ENCODE peak calls at places on chromosomes 1 and 21, in seven cellular contexts. T, N, I, E, S, C and M are unnamed samples.

GRCh38 chr21:23792300-23792699 is 1815.0 kb downstream of the MRPL39 start:
- DNase-seq in S (no peak), I (no peak), C (no peak), E (no peak), T (no peak), N (no peak), M (no peak)

GRCh38 chr1:42423621-42424200 is 32.1 kb downstream of the ZMYND12 start:
- DNase-seq in I (no peak), C (no peak), N (no peak), T (no peak), E (no peak), S (no peak), M (no peak)

GRCh38 chr1:42506576-42506975 is 43.5 kb downstream of the CCDC30 start:
- DNase-seq in S (no peak), I (no peak), E (no peak), N (no peak), T (no peak), C (no peak), M (no peak)

GRCh38 chr1:85628791-85629531 is 48.4 kb downstream of the CCN1 start:
- DNase-seq in I (peak; percentile 79), N (peak; percentile 90), S (peak; percentile 40), C (no peak), E (peak; percentile 80), T (peak; percentile 87), M (no peak)

GRCh38 chr1:17696417-17697301 is 58.5 kb upstream of the ACTL8 start:
- DNase-seq in I (no peak), C (no peak), T (peak; percentile 89), E (peak; percentile 86), S (no peak), N (no peak), M (no peak)

GRCh38 chr1:29736582-29737188 is 500.4 kb downstream of the PTPRU start:
- DNase-seq in I (no peak), S (no peak), E (peak; percentile 85), T (peak; percentile 73), N (no peak), C (no peak), M (peak; percentile 22)

GRCh38 chr1:57195436-57195941 is 228.4 kb downstream of the DAB1 start:
- DNase-seq in N (no peak), T (no peak), S (no peak), E (no peak), C (no peak), I (no peak), M (no peak)

GRCh38 chr1:23593556-23594148 is 34.4 kb upstream of the ID3 start:
- DNase-seq in I (no peak), N (no peak), S (no peak), C (no peak), T (no peak), E (peak; percentile 69), M (peak; percentile 90)

GRCh38 chr1:248183996-248184395 is 9.4 kb downstream of the OR2M2 start:
- DNase-seq in C (no peak), E (no peak), S (no peak), N (no peak), T (no peak), I (no peak), M (no peak)

GRCh38 chr1:46300673-46301405 is 2.6 kb downstream of the LRRC41 start:
- DNase-seq in E (no peak), T (peak; percentile 56), N (no peak), I (no peak), S (no peak), C (no peak), M (no peak)

GRCh38 chr1:56437959-56438358 is 141.4 kb downstream of the PLPP3 start:
- DNase-seq in S (no peak), C (no peak), T (no peak), I (no peak), E (no peak), N (no peak), M (no peak)

GRCh38 chr1:56477164-56478111 is 101.9 kb downstream of the PLPP3 start:
- DNase-seq in S (peak; percentile 52), N (peak; percentile 89), T (peak; percentile 87), C (no peak), I (no peak), E (peak; percentile 83), M (no peak)

GRCh38 chr1:158146165-158146564 is 34.5 kb upstream of the CD1D start:
- DNase-seq in S (no peak), E (no peak), I (no peak), T (peak; percentile 87), C (no peak), N (no peak), M (no peak)

GRCh38 chr1:18893120-18893519 is 9.2 kb downstream of the ALDH4A1 start:
- DNase-seq in T (no peak), E (no peak), C (no peak), I (no peak), N (no peak), S (no peak), M (no peak)
- H3K4me1 ChIP-seq in T (peaks cover 26% of the 10 kb centered on the region), E (no peaks in the 10 kb centered on the region), C (no peaks in the 10 kb centered on the region), I (no peaks in the 10 kb centered on the region), N (peaks cover 3% of the 10 kb centered on the region), S (no peaks in the 10 kb centered on the region), M (no peaks in the 10 kb centered on the region)

GRCh38 chr1:33342041-33342723 is 21.3 kb upstream of the A3GALT2 start:
- DNase-seq in T (peak; percentile 98), E (peak; percentile 92), N (peak; percentile 91), C (no peak), I (peak; percentile 79), S (peak; percentile 77), M (peak; percentile 50)

GRCh38 chr1:33341190-33341589 is 20.3 kb upstream of the A3GALT2 start:
- DNase-seq in T (no peak), E (no peak), S (no peak), I (no peak), N (no peak), C (no peak), M (no peak)

GRCh38 chr1:33338495-33339211 is 17.8 kb upstream of the A3GALT2 start:
- DNase-seq in N (no peak), E (peak; percentile 88), S (peak; percentile 43), I (no peak), T (peak; percentile 97), C (no peak), M (no peak)

GRCh38 chr1:33337994-33338494 is 17.1 kb upstream of the A3GALT2 start:
- DNase-seq in C (no peak), I (no peak), S (no peak), N (no peak), E (no peak), T (peak; percentile 82), M (no peak)

DNA sequence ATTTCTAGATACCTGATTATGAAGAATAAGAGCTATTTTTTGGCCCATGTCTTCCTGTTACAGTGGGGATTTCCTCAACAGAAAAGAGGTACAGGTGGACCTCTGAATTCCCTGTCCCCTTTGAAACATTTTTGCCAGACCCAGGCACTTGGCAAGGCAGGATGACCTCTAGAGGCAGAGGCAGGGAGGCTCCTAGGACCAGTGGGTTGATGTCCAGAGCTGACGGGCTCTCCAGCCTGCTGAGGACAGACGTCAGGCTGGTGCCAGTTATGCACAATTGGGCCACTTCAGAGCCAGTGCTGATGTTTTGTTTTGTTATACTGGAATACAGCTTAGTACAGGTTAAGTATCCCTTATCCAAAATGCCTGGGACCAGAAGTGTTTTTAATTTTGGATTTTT is 18.5 kb upstream of the A3GALT2 start:
- DNase-seq in E (peak; percentile 64), I (no peak), S (no peak), C (no peak), T (peak; percentile 52), N (no peak), M (no peak)
- H3K4me1 ChIP-seq in E (peaks cover 54% of the 10 kb centered on the region), I (peaks cover 28% of the 10 kb centered on the region), S (peaks cover 90% of the 10 kb centered on the region), C (peaks cover 15% of the 10 kb centered on the region), T (peaks cover 64% of the 10 kb centered on the region), N (peaks cover under 1% of the 10 kb centered on the region), M (peaks cover 38% of the 10 kb centered on the region)

DNA sequence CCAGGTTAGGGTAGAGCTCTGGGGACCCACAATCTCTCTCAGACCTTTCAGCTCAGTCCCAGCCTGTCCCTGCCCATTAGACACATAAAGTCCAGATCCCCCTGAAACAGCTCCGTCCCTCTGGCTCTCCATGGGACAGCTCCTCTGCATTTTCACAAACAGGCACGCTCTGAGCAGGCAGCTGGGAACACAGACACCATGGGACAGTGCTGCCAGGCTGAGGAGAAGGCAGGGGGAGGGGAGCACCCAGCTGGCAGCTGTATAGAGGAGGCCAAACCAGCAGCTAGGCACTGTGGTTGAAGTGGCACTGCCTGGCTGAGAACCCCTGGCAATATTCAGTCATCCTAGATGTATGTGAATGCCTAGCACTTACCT is 2.0 kb downstream of the TMEM63A start:
- DNase-seq in S (peak; percentile 54), T (no peak), N (no peak), C (no peak), I (no peak), E (no peak), M (no peak)
- H3K4me1 ChIP-seq in S (peaks cover 63% of the 10 kb centered on the region), T (no peaks in the 10 kb centered on the region), N (no peaks in the 10 kb centered on the region), C (peaks cover 67% of the 10 kb centered on the region), I (peaks cover 9% of the 10 kb centered on the region), E (peaks cover 27% of the 10 kb centered on the region), M (peaks cover 64% of the 10 kb centered on the region)

GRCh38 chr1:10975567-10976326 is 36.7 kb upstream of the TARDBP start:
- DNase-seq in T (peak; percentile 70), S (peak; percentile 57), C (no peak), I (peak; percentile 74), E (peak; percentile 72), N (no peak), M (peak; percentile 64)

GRCh38 chr1:10979483-10979920 is 33.0 kb upstream of the TARDBP start:
- DNase-seq in C (no peak), S (peak; percentile 42), I (peak; percentile 62), T (peak; percentile 64), N (no peak), E (no peak), M (no peak)

GRCh38 chr1:10980094-10980577 is 32.3 kb upstream of the TARDBP start:
- DNase-seq in E (peak; percentile 98), S (peak; percentile 82), N (peak; percentile 95), T (peak; percentile 83), C (no peak), I (peak; percentile 81), M (peak; percentile 81)

GRCh38 chr1:10980841-10981727 is 31.4 kb upstream of the TARDBP start:
- DNase-seq in E (peak; percentile 63), S (no peak), T (peak; percentile 52), C (no peak), N (peak; percentile 55), I (no peak), M (no peak)

GRCh38 chr1:10978719-10979118 is 33.7 kb upstream of the TARDBP start:
- DNase-seq in E (no peak), S (no peak), C (no peak), I (no peak), T (no peak), N (no peak), M (no peak)
- H3K4me1 ChIP-seq in E (no peaks in the 10 kb centered on the region), S (peaks cover 19% of the 10 kb centered on the region), C (no peaks in the 10 kb centered on the region), I (no peaks in the 10 kb centered on the region), T (no peaks in the 10 kb centered on the region), N (no peaks in the 10 kb centered on the region), M (no peaks in the 10 kb centered on the region)

DNA sequence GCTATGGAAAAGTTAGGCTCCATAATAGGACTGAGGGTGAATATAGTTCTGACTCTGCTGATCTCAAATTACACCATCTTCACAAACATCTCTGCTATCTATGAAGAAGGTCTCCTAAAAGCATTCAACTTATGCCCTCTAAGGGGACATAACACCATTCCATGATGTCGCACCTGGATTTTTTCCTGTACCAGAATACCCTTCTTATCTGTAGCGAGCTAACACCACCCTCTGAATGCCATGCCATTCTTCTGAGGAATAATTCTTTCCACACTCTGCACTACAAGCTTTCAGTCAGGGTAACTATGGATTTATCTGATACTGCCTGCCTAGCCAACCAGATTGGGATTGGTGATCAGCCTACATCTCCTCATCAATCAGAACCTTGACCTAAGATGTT is 203.8 kb downstream of the PTPRC start:
- DNase-seq in T (no peak), C (no peak), I (no peak), E (no peak), N (no peak), S (no peak), M (no peak)
- H3K4me1 ChIP-seq in T (peaks cover 3% of the 10 kb centered on the region), C (no peaks in the 10 kb centered on the region), I (no peaks in the 10 kb centered on the region), E (no peaks in the 10 kb centered on the region), N (no peaks in the 10 kb centered on the region), S (no peaks in the 10 kb centered on the region), M (no peaks in the 10 kb centered on the region)

GRCh38 chr1:227747382-227747781 is 12.1 kb downstream of the SNAP47 start:
- DNase-seq in C (no peak), E (no peak), S (no peak), T (no peak), I (no peak), N (no peak), M (no peak)
- H3K4me1 ChIP-seq in C (peaks cover 25% of the 10 kb centered on the region), E (no peaks in the 10 kb centered on the region), S (peaks cover 19% of the 10 kb centered on the region), T (no peaks in the 10 kb centered on the region), I (no peaks in the 10 kb centered on the region), N (no peaks in the 10 kb centered on the region), M (no peaks in the 10 kb centered on the region)